ENCODE peak calls at places on chromosome 18, in seven cellular contexts. G is GM13976, X is astrocyte of the spinal cord, L is fibroblast of villous mesenchyme, W is cardiac fibroblast, N is osteocyte, Q is natural killer cell. J is an unnamed sample.

GRCh38 chr18:10410472-10411300 is 43.7 kb upstream of the APCDD1 start:
- DNase-seq in G (no peak), W (no peak), N (no peak), X (peak), L (no peak), Q (no peak), J (no peak)

GRCh38 chr18:58669731-58670379 is 1.4 kb upstream of the MALT1 start:
- DNase-seq in Q (no peak), L (peak), X (peak), G (no peak), W (peak), N (no peak), J (peak)

GRCh38 chr18:9365406-9365805 is 30.8 kb downstream of the TWSG1 start:
- DNase-seq in X (peak), L (no peak), Q (no peak), N (no peak), G (no peak), W (peak), J (no peak)

GRCh38 chr18:59372975-59373374 is 13.9 kb upstream of the LMAN1 start:
- DNase-seq in N (no peak), G (no peak), L (no peak), X (no peak), Q (no peak), W (no peak), J (no peak)

GRCh38 chr18:75211721-75212625 is 1.4 kb downstream of the TSHZ1 start:
- DNase-seq in X (peak), G (peak), Q (peak), N (no peak), L (peak), W (peak), J (peak)

GRCh38 chr18:59268722-59269562 is 4.3 kb downstream of the RAX start:
- DNase-seq in L (peak), N (no peak), X (no peak), G (peak), W (no peak), Q (no peak), J (no peak)

GRCh38 chr18:56662902-56663301 is 11.7 kb downstream of the WDR7 start:
- DNase-seq in N (no peak), W (no peak), L (no peak), G (no peak), X (no peak), Q (no peak), J (no peak)

GRCh38 chr18:13280066-13280795 is 61.7 kb downstream of the LDLRAD4 start:
- DNase-seq in L (peak), Q (no peak), W (no peak), X (no peak), G (no peak), N (no peak), J (no peak)

GRCh38 chr18:49664086-49664890 is 102.4 kb downstream of the LIPG start:
- DNase-seq in N (no peak), L (no peak), G (no peak), X (no peak), Q (no peak), W (peak), J (no peak)

GRCh38 chr18:74981476-74981875 is 227.5 kb downstream of the PTGR3 start:
- DNase-seq in Q (no peak), W (no peak), L (no peak), G (no peak), N (no peak), X (no peak), J (no peak)

GRCh38 chr18:42340423-42341009 is 385.5 kb downstream of the PIK3C3 start:
- DNase-seq in X (no peak), L (no peak), G (no peak), W (no peak), Q (no peak), N (no peak), J (peak)

GRCh38 chr18:3261393-3262233 is at the start of gene MYL12B:
- DNase-seq in G (peak), L (peak), W (peak), N (peak), Q (peak), X (peak), J (peak)

GRCh38 chr18:13608791-13609552 is 117.4 kb downstream of the FAM210A start:
- DNase-seq in W (no peak), X (no peak), L (no peak), Q (no peak), G (no peak), N (no peak), J (no peak)

GRCh38 chr18:393558-393957 is 106.9 kb downstream of the COLEC12 start:
- DNase-seq in L (no peak), G (no peak), Q (no peak), N (no peak), X (no peak), W (no peak), J (no peak)

GRCh38 chr18:23114911-23115310 is 20.4 kb upstream of the CABLES1 start:
- DNase-seq in Q (no peak), L (peak), W (peak), G (no peak), N (no peak), X (peak), J (no peak)

GRCh38 chr18:53567935-53568574 is 656.4 kb downstream of the MBD2 start:
- DNase-seq in W (peak), G (peak), X (peak), N (no peak), L (peak), Q (no peak), J (peak)

GRCh38 chr18:76605341-76605929 is 110.4 kb upstream of the ZNF516 start:
- DNase-seq in N (no peak), L (no peak), X (no peak), G (no peak), Q (no peak), W (no peak), J (no peak)
- TF ChIP-seq CTCF in N (no peak), L (no peak), X (no peak), G (no peak), Q (no peak), W (no peak), J (no peak)

DNA sequence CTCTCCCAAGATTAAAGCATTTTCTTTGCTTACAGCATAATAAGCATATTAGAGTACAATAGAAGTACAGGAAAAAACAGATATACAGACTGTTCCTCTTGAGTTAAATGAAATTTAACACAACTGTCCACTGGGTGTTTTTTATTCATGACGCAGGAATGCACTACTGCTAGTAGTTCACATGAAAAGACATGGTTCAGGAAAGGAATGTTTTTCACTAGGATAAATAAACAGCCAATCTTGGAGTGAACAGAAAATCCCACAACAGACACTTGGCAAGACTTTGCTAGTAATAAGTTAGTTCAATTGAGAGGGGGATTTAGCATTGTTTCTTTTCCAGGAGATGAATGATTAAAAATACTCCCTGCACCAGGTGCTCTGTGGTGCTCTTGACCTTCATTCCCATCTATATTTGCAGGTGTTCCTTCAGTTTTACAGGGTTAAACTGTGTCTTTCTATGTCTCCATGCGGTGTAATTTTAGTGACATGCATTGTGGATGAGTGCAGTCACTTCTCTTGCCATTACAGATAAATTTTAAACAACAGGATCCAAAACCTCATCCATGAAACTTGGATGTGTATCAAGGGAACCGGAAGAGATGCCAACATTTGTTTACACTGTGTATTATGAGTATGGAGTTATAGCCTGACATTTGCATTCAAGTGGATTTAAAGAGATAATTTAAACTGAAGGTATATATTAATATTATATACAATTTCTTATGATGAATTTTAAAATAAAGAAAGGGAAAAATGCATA is 796.6 kb downstream of the DSC3 start:
- DNase-seq in N (no peak), L (no peak), G (no peak), Q (no peak), W (no peak), X (peak), J (no peak)
- TF ChIP-seq CTCF in N (no peak), L (no peak), G (no peak), Q (no peak), W (no peak), X (no peak), J (no peak)

GRCh38 chr18:48161911-48162698 is 231.6 kb upstream of the SMAD2 start:
- DNase-seq in L (peak), W (no peak), G (no peak), Q (no peak), N (no peak), X (no peak), J (peak)
- TF ChIP-seq CTCF in L (no peak), W (no peak), G (no peak), Q (no peak), N (no peak), X (no peak), J (no peak)

GRCh38 chr18:5104246-5104645 is 92.8 kb downstream of the AKAIN1 start:
- DNase-seq in W (no peak), N (no peak), Q (no peak), X (no peak), L (no peak), G (no peak), J (no peak)

GRCh38 chr18:5103693-5104092 is 93.4 kb downstream of the AKAIN1 start:
- DNase-seq in G (no peak), X (no peak), W (no peak), Q (no peak), L (no peak), N (no peak), J (no peak)

GRCh38 chr18:5107990-5108389 is 89.1 kb downstream of the AKAIN1 start:
- DNase-seq in Q (no peak), W (no peak), L (no peak), N (no peak), G (no peak), X (no peak), J (no peak)

GRCh38 chr18:5106730-5107129 is 90.3 kb downstream of the AKAIN1 start:
- DNase-seq in W (no peak), G (no peak), L (no peak), N (no peak), Q (no peak), X (no peak), J (no peak)

GRCh38 chr18:5103286-5103685 is 93.8 kb downstream of the AKAIN1 start:
- DNase-seq in Q (no peak), W (no peak), N (no peak), X (no peak), G (no peak), L (no peak), J (no peak)
- TF ChIP-seq CTCF in Q (no peak), W (no peak), N (no peak), X (no peak), G (no peak), L (no peak), J (no peak)